ENCODE peak calls at places on chromosomes 5 and 9, in six cellular contexts. G is stomach, T is GM23338, P is fibroblast of the aortic adventitia, V is fibroblast of lung, W is WERI-Rb-1. J is an unnamed sample.

GRCh38 chr5:87327998-87328397 is 60.3 kb downstream of the RASA1 start:
- DNase-seq in T (no peak), P (peak), W (no peak), V (no peak), G (no peak), J (no peak)

GRCh38 chr5:1112596-1113331 is 901 bp upstream of the SLC12A7 start:
- DNase-seq in V (no peak), G (peak), P (no peak), T (no peak), W (no peak), J (no peak)

GRCh38 chr5:26259081-26259480 is 779.3 kb downstream of the CDH9 start:
- DNase-seq in V (no peak), T (peak), P (no peak), W (no peak), G (no peak), J (no peak)

GRCh38 chr9:130111805-130112204 is 58.1 kb downstream of the GPR107 start:
- DNase-seq in T (no peak), P (no peak), W (peak), V (no peak), G (no peak), J (no peak)

GRCh38 chr9:127065592-127065991 is 56.8 kb downstream of the ANGPTL2 start:
- DNase-seq in W (no peak), V (peak), T (no peak), G (no peak), P (peak), J (no peak)

GRCh38 chr5:92703991-92704390 is 877.0 kb downstream of the NR2F1-AS1 start:
- DNase-seq in W (no peak), V (no peak), G (no peak), P (peak), T (no peak), J (no peak)

GRCh38 chr9:107712390-107712789 is 222.8 kb upstream of the KLF4 start:
- DNase-seq in P (peak), G (no peak), W (no peak), T (no peak), V (peak), J (no peak)

GRCh38 chr5:151571270-151572173 is 19.6 kb downstream of the FAT2 start:
- DNase-seq in P (no peak), T (peak), V (no peak), G (no peak), W (no peak), J (no peak)

GRCh38 chr9:87771251-87772006 is 45.5 kb downstream of the CTSL start:
- DNase-seq in V (no peak), T (peak), P (no peak), G (no peak), W (no peak), J (no peak)

GRCh38 chr9:72856985-72857631 is 95.7 kb downstream of the ALDH1A1 start:
- DNase-seq in T (peak), G (peak), V (peak), P (peak), W (peak), J (no peak)

GRCh38 chr5:107501965-107502691 is 168.6 kb downstream of the EFNA5 start:
- DNase-seq in T (no peak), V (peak), G (no peak), P (no peak), W (no peak), J (no peak)

GRCh38 chr9:130664191-130665028 is at the start of gene PRDM12:
- DNase-seq in V (no peak), T (peak), W (no peak), P (no peak), G (no peak), J (no peak)

GRCh38 chr9:33202552-33203300 is 35.6 kb upstream of the B4GALT1 start:
- DNase-seq in V (peak), T (peak), W (no peak), P (peak), G (peak), J (peak)

GRCh38 chr9:114612272-114612923 is 1.3 kb downstream of the TMEM268 start:
- DNase-seq in G (no peak), W (no peak), T (peak), P (no peak), V (no peak), J (no peak)

GRCh38 chr5:5658226-5658625 is 235.7 kb downstream of the ICE1 start:
- DNase-seq in G (no peak), T (no peak), V (no peak), W (no peak), P (peak), J (no peak)

GRCh38 chr5:97098864-97099454 is 43.5 kb downstream of the LIX1 start:
- DNase-seq in W (no peak), P (no peak), V (no peak), T (no peak), G (no peak), J (no peak)

GRCh38 chr5:20575515-20575914 is 587.5 kb upstream of the CDH18 start:
- DNase-seq in V (no peak), G (no peak), P (peak), W (no peak), T (peak), J (no peak)

GRCh38 chr5:20574576-20574975 is 586.6 kb upstream of the CDH18 start:
- DNase-seq in V (no peak), W (no peak), G (no peak), T (no peak), P (no peak), J (no peak)

GRCh38 chr5:20570486-20570885 is 582.5 kb upstream of the CDH18 start:
- DNase-seq in G (no peak), V (no peak), T (no peak), P (no peak), W (no peak), J (no peak)

GRCh38 chr5:20572560-20572959 is 584.6 kb upstream of the CDH18 start:
- DNase-seq in P (peak), T (peak), V (peak), W (no peak), G (no peak), J (no peak)
- TF ChIP-seq CTCF in P (peak), T (no peak), V (peak), W (no peak), G (no peak), J (no peak)

GRCh38 chr5:133991171-133991910 is 13.4 kb downstream of the VDAC1 start:
- DNase-seq in G (no peak), W (no peak), P (no peak), T (no peak), V (no peak), J (no peak)
- TF ChIP-seq CTCF in G (no peak), W (no peak), P (no peak), T (no peak), V (no peak), J (no peak)

GRCh38 chr5:135441919-135442318 is 5.2 kb downstream of the DCANP1 start:
- DNase-seq in V (no peak), P (no peak), G (no peak), T (no peak), W (peak), J (no peak)

GRCh38 chr5:135444360-135444759 is 2.8 kb downstream of the DCANP1 start:
- DNase-seq in P (no peak), V (no peak), T (no peak), W (peak), G (no peak), J (no peak)

GRCh38 chr5:135442387-135443256 is 4.5 kb downstream of the DCANP1 start:
- DNase-seq in G (no peak), W (peak), P (no peak), V (no peak), T (no peak), J (no peak)

GRCh38 chr5:135444881-135445280 is 2.3 kb downstream of the DCANP1 start:
- DNase-seq in W (peak), V (no peak), P (no peak), G (no peak), T (no peak), J (no peak)

DNA sequence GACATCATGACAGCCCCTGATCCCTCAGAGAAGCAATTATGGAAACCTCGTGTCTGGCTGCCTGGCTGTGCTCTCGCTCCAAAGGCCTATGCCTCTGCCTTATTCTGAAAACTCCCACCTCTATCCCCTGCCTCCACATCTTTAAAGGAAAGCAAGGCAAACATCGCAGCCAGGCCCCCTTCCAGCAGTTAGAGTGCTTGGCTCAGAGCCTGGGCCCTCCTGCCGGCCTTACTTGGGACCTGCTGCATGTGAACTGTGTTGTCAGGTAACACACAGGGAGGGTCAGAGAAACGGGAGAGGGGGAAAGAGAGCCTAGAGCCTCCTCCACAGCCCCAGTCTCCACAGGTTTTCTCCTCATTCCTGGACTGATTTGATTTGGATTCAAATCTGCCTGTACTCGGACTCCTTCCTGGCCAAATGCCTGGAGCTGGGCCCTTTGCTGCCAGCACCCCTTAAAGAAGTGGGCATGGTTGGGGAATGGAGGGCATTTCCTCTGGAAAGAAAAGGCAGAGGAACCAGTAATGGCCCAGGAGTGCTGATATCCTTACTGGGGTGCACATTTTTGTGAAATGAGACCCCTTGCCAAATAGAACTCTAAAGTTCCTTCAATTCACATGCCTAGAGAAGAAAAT is 3.7 kb downstream of the DCANP1 start:
- DNase-seq in V (no peak), G (no peak), P (no peak), T (no peak), W (peak), J (no peak)
- TF ChIP-seq CTCF in V (no peak), G (no peak), P (no peak), T (no peak), W (no peak), J (no peak)

DNA sequence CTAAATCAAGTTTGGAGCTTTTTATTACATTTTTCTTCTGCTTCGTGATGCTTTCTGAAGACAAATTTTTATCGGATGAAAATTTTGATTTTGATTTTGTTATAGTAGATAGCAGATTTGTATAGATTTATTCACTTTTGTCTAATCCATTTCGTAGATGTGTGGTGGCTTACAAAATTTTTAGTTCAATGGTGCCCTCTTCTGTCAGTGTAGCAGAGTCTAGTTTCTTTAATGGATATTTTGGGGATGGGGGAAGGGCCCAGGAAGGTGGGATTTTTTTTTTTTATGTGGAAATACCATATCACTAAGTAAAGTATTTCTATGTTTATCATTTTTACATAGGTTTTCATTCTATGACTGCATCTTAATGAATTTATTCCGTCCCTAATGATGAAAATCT is 259.9 kb upstream of the TARS1 start:
- DNase-seq in T (peak), G (no peak), V (peak), W (no peak), P (peak), J (no peak)
- TF ChIP-seq CTCF in T (peak), G (no peak), V (peak), W (no peak), P (peak), J (no peak)